ENCODE peak calls at places on chromosomes 2 and 18, in five cellular contexts. One of them, this sample, is unnamed.

GRCh38 chr2:172256886-172257285 is 154.2 kb upstream of the DLX2 start:
- DNase-seq in RPMI7951: peak
- DNase-seq in MM.1S: no peak
- DNase-seq in neural crest cell: no peak
- DNase-seq in activated T-cell treated with anti-CD3 and anti-CD28 coated beads for 4 hours: no peak
- DNase-seq in this sample: no peak

GRCh38 chr2:123493687-123494086 is 531.4 kb upstream of the CNTNAP5 start:
- DNase-seq in RPMI7951: no peak
- DNase-seq in MM.1S: peak
- DNase-seq in neural crest cell: no peak
- DNase-seq in activated T-cell treated with anti-CD3 and anti-CD28 coated beads for 4 hours: no peak
- DNase-seq in this sample: no peak

GRCh38 chr2:106536490-106536889 is 49.3 kb downstream of the CD8B2 start:
- DNase-seq in RPMI7951: no peak
- DNase-seq in MM.1S: peak
- DNase-seq in neural crest cell: no peak
- DNase-seq in activated T-cell treated with anti-CD3 and anti-CD28 coated beads for 4 hours: no peak
- DNase-seq in this sample: no peak

GRCh38 chr2:24105816-24106215 is 17.3 kb downstream of the PFN4 start:
- DNase-seq in RPMI7951: no peak
- DNase-seq in MM.1S: no peak
- DNase-seq in neural crest cell: no peak
- DNase-seq in activated T-cell treated with anti-CD3 and anti-CD28 coated beads for 4 hours: no peak
- DNase-seq in this sample: no peak

GRCh38 chr18:6431659-6432318 is 17.1 kb upstream of the L3MBTL4 start:
- DNase-seq in RPMI7951: no peak
- DNase-seq in MM.1S: no peak
- DNase-seq in neural crest cell: no peak
- DNase-seq in activated T-cell treated with anti-CD3 and anti-CD28 coated beads for 4 hours: no peak
- DNase-seq in this sample: no peak

GRCh38 chr2:225100856-225101294 is 58.6 kb upstream of the DOCK10 start:
- DNase-seq in RPMI7951: peak
- DNase-seq in MM.1S: no peak
- DNase-seq in neural crest cell: no peak
- DNase-seq in activated T-cell treated with anti-CD3 and anti-CD28 coated beads for 4 hours: no peak
- DNase-seq in this sample: peak

GRCh38 chr2:6917071-6917760 is at the start of gene RNF144A:
- DNase-seq in RPMI7951: peak
- DNase-seq in MM.1S: peak
- DNase-seq in neural crest cell: peak
- DNase-seq in activated T-cell treated with anti-CD3 and anti-CD28 coated beads for 4 hours: peak
- DNase-seq in this sample: peak

GRCh38 chr18:48061781-48062570 is 131.5 kb upstream of the SMAD2 start:
- DNase-seq in RPMI7951: no peak
- DNase-seq in MM.1S: no peak
- DNase-seq in neural crest cell: no peak
- DNase-seq in activated T-cell treated with anti-CD3 and anti-CD28 coated beads for 4 hours: no peak
- DNase-seq in this sample: no peak

GRCh38 chr2:10785260-10785659 is 27.3 kb downstream of the PDIA6 start:
- DNase-seq in RPMI7951: no peak
- DNase-seq in MM.1S: no peak
- DNase-seq in neural crest cell: no peak
- DNase-seq in activated T-cell treated with anti-CD3 and anti-CD28 coated beads for 4 hours: no peak
- DNase-seq in this sample: no peak

GRCh38 chr2:88091943-88092342 is 24.3 kb downstream of the SMYD1 start:
- DNase-seq in RPMI7951: no peak
- DNase-seq in MM.1S: no peak
- DNase-seq in neural crest cell: no peak
- DNase-seq in activated T-cell treated with anti-CD3 and anti-CD28 coated beads for 4 hours: no peak
- DNase-seq in this sample: no peak

GRCh38 chr2:63790913-63791312 is 50.8 kb upstream of the UGP2 start:
- DNase-seq in RPMI7951: peak
- DNase-seq in MM.1S: no peak
- DNase-seq in neural crest cell: no peak
- DNase-seq in activated T-cell treated with anti-CD3 and anti-CD28 coated beads for 4 hours: no peak
- DNase-seq in this sample: peak

GRCh38 chr2:178296394-178297090 is 102.2 kb downstream of the OSBPL6 start:
- DNase-seq in RPMI7951: no peak
- DNase-seq in MM.1S: no peak
- DNase-seq in neural crest cell: no peak
- DNase-seq in activated T-cell treated with anti-CD3 and anti-CD28 coated beads for 4 hours: no peak
- DNase-seq in this sample: no peak

GRCh38 chr2:86070868-86071267 is 34.8 kb downstream of the POLR1A start:
- DNase-seq in RPMI7951: no peak
- DNase-seq in MM.1S: no peak
- DNase-seq in neural crest cell: no peak
- DNase-seq in activated T-cell treated with anti-CD3 and anti-CD28 coated beads for 4 hours: no peak
- DNase-seq in this sample: no peak

GRCh38 chr2:96374211-96374951 is 38.8 kb downstream of the NCAPH start:
- DNase-seq in RPMI7951: peak
- DNase-seq in MM.1S: no peak
- DNase-seq in neural crest cell: no peak
- DNase-seq in activated T-cell treated with anti-CD3 and anti-CD28 coated beads for 4 hours: no peak
- DNase-seq in this sample: no peak

GRCh38 chr18:49185636-49186035 is 234.9 kb upstream of the SMAD7 start:
- DNase-seq in RPMI7951: no peak
- DNase-seq in MM.1S: no peak
- DNase-seq in neural crest cell: no peak
- DNase-seq in activated T-cell treated with anti-CD3 and anti-CD28 coated beads for 4 hours: no peak
- DNase-seq in this sample: no peak

GRCh38 chr2:29068513-29068912 is 5.8 kb downstream of the PCARE start:
- DNase-seq in RPMI7951: no peak
- DNase-seq in MM.1S: no peak
- DNase-seq in neural crest cell: no peak
- DNase-seq in activated T-cell treated with anti-CD3 and anti-CD28 coated beads for 4 hours: no peak
- DNase-seq in this sample: no peak

GRCh38 chr2:38978504-38978903 is 88.8 kb downstream of the ARHGEF33 start:
- DNase-seq in RPMI7951: no peak
- DNase-seq in MM.1S: no peak
- DNase-seq in neural crest cell: no peak
- DNase-seq in activated T-cell treated with anti-CD3 and anti-CD28 coated beads for 4 hours: no peak
- DNase-seq in this sample: no peak

GRCh38 chr18:32372381-32373061 is 98.2 kb downstream of the GAREM1 start:
- DNase-seq in RPMI7951: no peak
- DNase-seq in MM.1S: no peak
- DNase-seq in neural crest cell: no peak
- DNase-seq in activated T-cell treated with anti-CD3 and anti-CD28 coated beads for 4 hours: no peak
- DNase-seq in this sample: peak

GRCh38 chr2:191797937-191798873 is 48.7 kb downstream of the CAVIN2 start:
- DNase-seq in RPMI7951: no peak
- DNase-seq in MM.1S: no peak
- DNase-seq in neural crest cell: no peak
- DNase-seq in activated T-cell treated with anti-CD3 and anti-CD28 coated beads for 4 hours: no peak
- DNase-seq in this sample: no peak

GRCh38 chr2:54394392-54394791 is 61.7 kb upstream of the SPTBN1 start:
- DNase-seq in RPMI7951: peak
- DNase-seq in MM.1S: no peak
- DNase-seq in neural crest cell: no peak
- DNase-seq in activated T-cell treated with anti-CD3 and anti-CD28 coated beads for 4 hours: no peak
- DNase-seq in this sample: no peak

GRCh38 chr2:12397861-12398260 is 318.9 kb upstream of the TRIB2 start:
- DNase-seq in RPMI7951: peak
- DNase-seq in MM.1S: peak
- DNase-seq in neural crest cell: peak
- DNase-seq in activated T-cell treated with anti-CD3 and anti-CD28 coated beads for 4 hours: no peak
- DNase-seq in this sample: no peak

GRCh38 chr2:216532562-216532961 is 33.9 kb downstream of the RPL37A start:
- DNase-seq in RPMI7951: no peak
- DNase-seq in MM.1S: no peak
- DNase-seq in neural crest cell: no peak
- DNase-seq in activated T-cell treated with anti-CD3 and anti-CD28 coated beads for 4 hours: no peak
- DNase-seq in this sample: no peak

GRCh38 chr2:235773188-235773928 is 279.5 kb downstream of the AGAP1 start:
- DNase-seq in RPMI7951: no peak
- DNase-seq in MM.1S: peak
- DNase-seq in neural crest cell: no peak
- DNase-seq in activated T-cell treated with anti-CD3 and anti-CD28 coated beads for 4 hours: no peak
- DNase-seq in this sample: no peak

GRCh38 chr2:6081542-6081872 is 389.3 kb downstream of the SOX11 start:
- DNase-seq in RPMI7951: peak
- DNase-seq in MM.1S: no peak
- DNase-seq in neural crest cell: no peak
- DNase-seq in activated T-cell treated with anti-CD3 and anti-CD28 coated beads for 4 hours: no peak
- DNase-seq in this sample: no peak

GRCh38 chr2:196980498-196980897 is 54.0 kb upstream of the PGAP1 start:
- DNase-seq in RPMI7951: no peak
- DNase-seq in MM.1S: no peak
- DNase-seq in neural crest cell: no peak
- DNase-seq in activated T-cell treated with anti-CD3 and anti-CD28 coated beads for 4 hours: no peak
- DNase-seq in this sample: no peak